ENCODE peak calls at places on chromosomes 2 and 18, in six cellular contexts. One of them, this sample, is unnamed.

GRCh38 chr2:151826737-151827157 is 1.5 kb downstream of the ARL5A start:
- DNase-seq in H9: no peak
- DNase-seq in CD4-positive, alpha-beta memory T cell: no peak
- DNase-seq in RWPE1: no peak
- DNase-seq in CD8-positive, alpha-beta memory T cell: no peak
- DNase-seq in IMR-90: peak
- DNase-seq in this sample: no peak

GRCh38 chr2:96174251-96175144 is 29.3 kb upstream of the DUSP2 start:
- DNase-seq in IMR-90: peak
- DNase-seq in CD8-positive, alpha-beta memory T cell: peak
- DNase-seq in H9: peak
- DNase-seq in RWPE1: peak
- DNase-seq in CD4-positive, alpha-beta memory T cell: peak
- DNase-seq in this sample: peak

GRCh38 chr18:21243041-21243431 is 1.0 kb downstream of the GREB1L start:
- DNase-seq in H9: peak
- DNase-seq in CD8-positive, alpha-beta memory T cell: no peak
- DNase-seq in IMR-90: no peak
- DNase-seq in CD4-positive, alpha-beta memory T cell: no peak
- DNase-seq in RWPE1: no peak
- DNase-seq in this sample: peak

GRCh38 chr2:196041786-196042185 is 26.9 kb downstream of the DNAH7 start:
- DNase-seq in CD8-positive, alpha-beta memory T cell: no peak
- DNase-seq in IMR-90: no peak
- DNase-seq in RWPE1: no peak
- DNase-seq in H9: no peak
- DNase-seq in CD4-positive, alpha-beta memory T cell: no peak
- DNase-seq in this sample: no peak

GRCh38 chr2:239558661-239559060 is 157.8 kb upstream of the HDAC4 start:
- DNase-seq in RWPE1: no peak
- DNase-seq in IMR-90: no peak
- DNase-seq in H9: no peak
- DNase-seq in CD4-positive, alpha-beta memory T cell: no peak
- DNase-seq in CD8-positive, alpha-beta memory T cell: no peak
- DNase-seq in this sample: no peak

GRCh38 chr2:26068602-26069298 is 34.9 kb downstream of the RAB10 start:
- DNase-seq in IMR-90: peak
- DNase-seq in H9: no peak
- DNase-seq in CD4-positive, alpha-beta memory T cell: peak
- DNase-seq in CD8-positive, alpha-beta memory T cell: peak
- DNase-seq in RWPE1: peak
- DNase-seq in this sample: peak

GRCh38 chr2:127535422-127535901 is at the start of gene MYO7B:
- DNase-seq in IMR-90: no peak
- DNase-seq in CD8-positive, alpha-beta memory T cell: no peak
- DNase-seq in RWPE1: no peak
- DNase-seq in CD4-positive, alpha-beta memory T cell: no peak
- DNase-seq in H9: no peak
- DNase-seq in this sample: no peak

GRCh38 chr18:40987581-40987980 is 967.5 kb upstream of the PIK3C3 start:
- DNase-seq in CD4-positive, alpha-beta memory T cell: no peak
- DNase-seq in CD8-positive, alpha-beta memory T cell: no peak
- DNase-seq in RWPE1: no peak
- DNase-seq in IMR-90: no peak
- DNase-seq in H9: no peak
- DNase-seq in this sample: no peak

GRCh38 chr2:10036095-10036879 is 7.1 kb upstream of the KLF11 start:
- DNase-seq in CD4-positive, alpha-beta memory T cell: peak
- DNase-seq in RWPE1: no peak
- DNase-seq in IMR-90: peak
- DNase-seq in CD8-positive, alpha-beta memory T cell: peak
- DNase-seq in H9: no peak
- DNase-seq in this sample: peak

GRCh38 chr2:104856086-104856972 is 2.4 kb downstream of the POU3F3 start:
- DNase-seq in RWPE1: no peak
- DNase-seq in IMR-90: no peak
- DNase-seq in CD4-positive, alpha-beta memory T cell: no peak
- DNase-seq in CD8-positive, alpha-beta memory T cell: no peak
- DNase-seq in H9: peak
- DNase-seq in this sample: peak

GRCh38 chr18:40935423-40935822 is 1019.6 kb upstream of the PIK3C3 start:
- DNase-seq in IMR-90: peak
- DNase-seq in RWPE1: peak
- DNase-seq in CD8-positive, alpha-beta memory T cell: no peak
- DNase-seq in CD4-positive, alpha-beta memory T cell: no peak
- DNase-seq in H9: no peak
- DNase-seq in this sample: no peak

GRCh38 chr18:80103231-80103630 is 5.8 kb upstream of the ADNP2 start:
- DNase-seq in CD4-positive, alpha-beta memory T cell: no peak
- DNase-seq in H9: no peak
- DNase-seq in CD8-positive, alpha-beta memory T cell: no peak
- DNase-seq in RWPE1: no peak
- DNase-seq in IMR-90: peak
- DNase-seq in this sample: no peak

GRCh38 chr2:231204146-231204545 is 5.7 kb downstream of the ARMC9 start:
- DNase-seq in IMR-90: no peak
- DNase-seq in RWPE1: no peak
- DNase-seq in CD4-positive, alpha-beta memory T cell: no peak
- DNase-seq in H9: no peak
- DNase-seq in CD8-positive, alpha-beta memory T cell: no peak
- DNase-seq in this sample: no peak

GRCh38 chr18:3360211-3360610 is 89.8 kb upstream of the TGIF1 start:
- DNase-seq in CD8-positive, alpha-beta memory T cell: no peak
- DNase-seq in IMR-90: no peak
- DNase-seq in CD4-positive, alpha-beta memory T cell: no peak
- DNase-seq in H9: peak
- DNase-seq in RWPE1: no peak
- DNase-seq in this sample: peak

GRCh38 chr18:2657788-2658458 is 2.4 kb downstream of the SMCHD1 start:
- DNase-seq in CD8-positive, alpha-beta memory T cell: no peak
- DNase-seq in IMR-90: peak
- DNase-seq in H9: no peak
- DNase-seq in RWPE1: peak
- DNase-seq in CD4-positive, alpha-beta memory T cell: no peak
- DNase-seq in this sample: no peak

GRCh38 chr18:57798713-57799373 is 4.3 kb downstream of the ATP8B1 start:
- DNase-seq in CD4-positive, alpha-beta memory T cell: no peak
- DNase-seq in CD8-positive, alpha-beta memory T cell: no peak
- DNase-seq in H9: no peak
- DNase-seq in IMR-90: no peak
- DNase-seq in RWPE1: no peak
- DNase-seq in this sample: no peak

GRCh38 chr2:147083661-147084060 is 761.2 kb upstream of the ACVR2A start:
- DNase-seq in H9: no peak
- DNase-seq in CD8-positive, alpha-beta memory T cell: no peak
- DNase-seq in IMR-90: no peak
- DNase-seq in CD4-positive, alpha-beta memory T cell: no peak
- DNase-seq in RWPE1: no peak
- DNase-seq in this sample: no peak

GRCh38 chr2:71813801-71814470 is 333.7 kb downstream of the CYP26B1 start:
- DNase-seq in IMR-90: no peak
- DNase-seq in CD4-positive, alpha-beta memory T cell: no peak
- DNase-seq in H9: peak
- DNase-seq in RWPE1: no peak
- DNase-seq in CD8-positive, alpha-beta memory T cell: no peak
- DNase-seq in this sample: no peak

GRCh38 chr2:161075701-161076100 is 84.5 kb upstream of the TANK start:
- DNase-seq in CD8-positive, alpha-beta memory T cell: no peak
- DNase-seq in H9: no peak
- DNase-seq in IMR-90: no peak
- DNase-seq in RWPE1: no peak
- DNase-seq in CD4-positive, alpha-beta memory T cell: no peak
- DNase-seq in this sample: no peak

DNA sequence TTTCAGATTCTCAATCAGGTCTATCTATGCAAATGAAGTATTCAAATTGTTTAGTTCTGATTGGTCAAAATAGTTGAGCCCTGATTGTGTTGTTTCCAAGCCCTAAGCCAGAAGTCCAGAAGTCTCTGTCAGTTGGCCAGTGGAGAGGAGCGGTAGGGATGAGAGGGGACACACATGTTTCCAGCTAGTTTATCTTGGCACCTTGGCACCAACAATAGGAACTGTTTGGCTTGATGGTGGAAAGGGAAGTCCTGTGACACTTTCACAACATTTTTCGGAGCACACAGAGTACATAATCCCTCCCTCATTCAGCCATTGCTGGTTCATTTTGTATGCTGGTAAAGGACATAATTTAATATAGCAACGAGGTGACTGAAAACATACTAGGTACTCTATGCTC is 1661.6 kb downstream of the SUCLG1 start:
- DNase-seq in IMR-90: no peak
- DNase-seq in CD8-positive, alpha-beta memory T cell: no peak
- DNase-seq in H9: no peak
- DNase-seq in RWPE1: no peak
- DNase-seq in CD4-positive, alpha-beta memory T cell: no peak
- DNase-seq in this sample: no peak
- H3K27ac ChIP-seq in IMR-90: no peak
- H3K27ac ChIP-seq in CD8-positive, alpha-beta memory T cell: no peak
- H3K27ac ChIP-seq in H9: no peak
- H3K27ac ChIP-seq in RWPE1: no peak
- H3K27ac ChIP-seq in CD4-positive, alpha-beta memory T cell: no peak
- H3K27ac ChIP-seq in this sample: no peak

DNA sequence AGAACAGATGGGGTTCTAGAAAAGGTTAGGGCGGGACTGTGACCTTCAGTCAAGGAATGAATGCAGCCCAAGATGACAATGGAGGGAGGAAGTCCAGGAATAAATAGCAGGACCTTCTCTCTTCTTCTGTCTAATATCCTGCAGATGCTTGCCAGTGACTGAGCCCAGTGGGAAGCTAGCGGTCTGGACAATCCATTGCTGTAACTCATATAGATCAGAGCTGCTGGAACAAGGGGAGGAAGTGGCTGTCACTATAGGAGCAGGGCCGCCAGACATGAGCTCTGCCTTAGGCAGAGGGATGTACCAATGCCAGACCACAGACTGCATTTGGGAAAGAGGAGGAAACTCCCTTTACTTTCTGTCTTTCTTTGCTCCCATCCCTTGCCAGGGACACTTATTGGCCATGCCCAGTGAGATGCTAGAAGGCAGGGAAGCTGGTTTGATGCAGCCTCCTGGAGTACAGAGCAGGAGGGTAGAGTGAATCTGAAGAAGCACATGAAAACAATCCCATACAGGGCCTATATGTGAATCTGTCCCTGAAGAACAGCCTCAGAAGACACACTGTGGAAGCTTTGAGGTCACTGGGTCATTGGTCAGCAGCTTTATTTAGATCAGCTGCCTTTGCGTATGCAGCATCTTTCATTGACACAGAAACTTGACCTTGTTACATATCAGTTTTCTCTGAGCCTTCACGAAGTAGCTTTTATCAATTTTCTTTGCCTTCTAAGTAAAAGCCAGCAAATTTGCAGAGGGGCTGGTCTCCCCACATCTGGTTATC is 65.4 kb downstream of the CCDC85A start:
- DNase-seq in RWPE1: no peak
- DNase-seq in CD8-positive, alpha-beta memory T cell: no peak
- DNase-seq in IMR-90: no peak
- DNase-seq in CD4-positive, alpha-beta memory T cell: no peak
- DNase-seq in H9: no peak
- DNase-seq in this sample: no peak
- H3K27ac ChIP-seq in RWPE1: no peak
- H3K27ac ChIP-seq in CD8-positive, alpha-beta memory T cell: no peak
- H3K27ac ChIP-seq in IMR-90: no peak
- H3K27ac ChIP-seq in CD4-positive, alpha-beta memory T cell: no peak
- H3K27ac ChIP-seq in H9: no peak
- H3K27ac ChIP-seq in this sample: no peak

GRCh38 chr2:53949457-53949856 is 21.3 kb downstream of the PSME4 start:
- DNase-seq in RWPE1: no peak
- DNase-seq in CD4-positive, alpha-beta memory T cell: no peak
- DNase-seq in H9: no peak
- DNase-seq in CD8-positive, alpha-beta memory T cell: no peak
- DNase-seq in IMR-90: peak
- DNase-seq in this sample: no peak
- H3K27ac ChIP-seq in RWPE1: no peak
- H3K27ac ChIP-seq in CD4-positive, alpha-beta memory T cell: no peak
- H3K27ac ChIP-seq in H9: no peak
- H3K27ac ChIP-seq in CD8-positive, alpha-beta memory T cell: no peak
- H3K27ac ChIP-seq in IMR-90: no peak
- H3K27ac ChIP-seq in this sample: no peak

DNA sequence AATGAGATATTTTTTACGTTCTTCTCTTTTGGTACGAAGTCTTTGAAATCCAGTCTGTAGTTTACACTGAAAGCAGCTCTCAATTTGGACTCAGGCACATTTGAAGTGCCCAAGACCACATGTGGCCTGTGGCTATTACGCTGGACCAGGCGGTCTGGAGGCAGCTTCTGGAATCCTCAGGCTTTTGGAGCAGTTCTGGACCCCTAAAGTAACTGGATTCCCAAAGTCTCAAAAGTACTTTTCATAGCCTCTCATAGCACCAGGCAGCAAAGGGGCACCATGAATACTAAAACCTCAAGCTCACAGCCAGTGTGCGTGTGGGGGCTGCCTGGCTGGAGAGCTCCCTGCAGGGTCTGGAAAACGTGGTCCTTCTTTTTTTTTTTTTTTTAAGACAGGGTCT is 119.0 kb downstream of the SMAD7 start:
- DNase-seq in IMR-90: no peak
- DNase-seq in CD4-positive, alpha-beta memory T cell: no peak
- DNase-seq in RWPE1: no peak
- DNase-seq in H9: no peak
- DNase-seq in CD8-positive, alpha-beta memory T cell: no peak
- DNase-seq in this sample: no peak
- H3K27ac ChIP-seq in IMR-90: no peak
- H3K27ac ChIP-seq in CD4-positive, alpha-beta memory T cell: no peak
- H3K27ac ChIP-seq in RWPE1: peak
- H3K27ac ChIP-seq in H9: no peak
- H3K27ac ChIP-seq in CD8-positive, alpha-beta memory T cell: no peak
- H3K27ac ChIP-seq in this sample: no peak